ENCODE peak calls at places on chromosomes 3 and 15, in five cellular contexts. One of them, this sample, is unnamed.

GRCh38 chr3:189688296-189688695 is 57.1 kb downstream of the TP63 start:
- DNase-seq in stimulated activated effector memory CD8-positive, alpha-beta T cell treated with anti-CD3 and anti-CD28 coated beads, Interleukin-12 subunit alpha, Interleukin-12 subunit beta, amount 100 ng/mL, for 72 hours: no peak
- DNase-seq in NT2/D1: no peak
- DNase-seq in hippocampal formation: no peak
- DNase-seq in NCI-H774: no peak
- DNase-seq in this sample: no peak

GRCh38 chr3:68866157-68866556 is 66.2 kb downstream of the TAFA4 start:
- DNase-seq in stimulated activated effector memory CD8-positive, alpha-beta T cell treated with anti-CD3 and anti-CD28 coated beads, Interleukin-12 subunit alpha, Interleukin-12 subunit beta, amount 100 ng/mL, for 72 hours: no peak
- DNase-seq in NT2/D1: no peak
- DNase-seq in hippocampal formation: no peak
- DNase-seq in NCI-H774: no peak
- DNase-seq in this sample: peak; percentile 52

GRCh38 chr3:168249048-168249538 is 153.4 kb upstream of the GOLIM4 start:
- DNase-seq in stimulated activated effector memory CD8-positive, alpha-beta T cell treated with anti-CD3 and anti-CD28 coated beads, Interleukin-12 subunit alpha, Interleukin-12 subunit beta, amount 100 ng/mL, for 72 hours: no peak
- DNase-seq in NT2/D1: no peak
- DNase-seq in hippocampal formation: no peak
- DNase-seq in NCI-H774: peak; percentile 65
- DNase-seq in this sample: no peak

GRCh38 chr15:59999558-60000112 is 4.5 kb upstream of the FOXB1 start:
- DNase-seq in stimulated activated effector memory CD8-positive, alpha-beta T cell treated with anti-CD3 and anti-CD28 coated beads, Interleukin-12 subunit alpha, Interleukin-12 subunit beta, amount 100 ng/mL, for 72 hours: no peak
- DNase-seq in NT2/D1: no peak
- DNase-seq in hippocampal formation: no peak
- DNase-seq in NCI-H774: peak; percentile 14
- DNase-seq in this sample: no peak

GRCh38 chr3:32414527-32415202 is 23.0 kb downstream of the CMTM7 start:
- DNase-seq in stimulated activated effector memory CD8-positive, alpha-beta T cell treated with anti-CD3 and anti-CD28 coated beads, Interleukin-12 subunit alpha, Interleukin-12 subunit beta, amount 100 ng/mL, for 72 hours: no peak
- DNase-seq in NT2/D1: no peak
- DNase-seq in hippocampal formation: no peak
- DNase-seq in NCI-H774: no peak
- DNase-seq in this sample: no peak

GRCh38 chr3:14374444-14374883 is 27.9 kb upstream of the SLC6A6 start:
- DNase-seq in stimulated activated effector memory CD8-positive, alpha-beta T cell treated with anti-CD3 and anti-CD28 coated beads, Interleukin-12 subunit alpha, Interleukin-12 subunit beta, amount 100 ng/mL, for 72 hours: no peak
- DNase-seq in NT2/D1: no peak
- DNase-seq in hippocampal formation: no peak
- DNase-seq in NCI-H774: no peak
- DNase-seq in this sample: no peak

GRCh38 chr3:1190576-1190975 is 97.8 kb downstream of the CNTN6 start:
- DNase-seq in stimulated activated effector memory CD8-positive, alpha-beta T cell treated with anti-CD3 and anti-CD28 coated beads, Interleukin-12 subunit alpha, Interleukin-12 subunit beta, amount 100 ng/mL, for 72 hours: no peak
- DNase-seq in NT2/D1: no peak
- DNase-seq in hippocampal formation: no peak
- DNase-seq in NCI-H774: no peak
- DNase-seq in this sample: no peak

GRCh38 chr3:66336358-66336766 is 115.6 kb downstream of the SLC25A26 start:
- DNase-seq in stimulated activated effector memory CD8-positive, alpha-beta T cell treated with anti-CD3 and anti-CD28 coated beads, Interleukin-12 subunit alpha, Interleukin-12 subunit beta, amount 100 ng/mL, for 72 hours: no peak
- DNase-seq in NT2/D1: no peak
- DNase-seq in hippocampal formation: no peak
- DNase-seq in NCI-H774: no peak
- DNase-seq in this sample: no peak

GRCh38 chr3:108407858-108408257 is 102.5 kb downstream of the MYH15 start:
- DNase-seq in stimulated activated effector memory CD8-positive, alpha-beta T cell treated with anti-CD3 and anti-CD28 coated beads, Interleukin-12 subunit alpha, Interleukin-12 subunit beta, amount 100 ng/mL, for 72 hours: no peak
- DNase-seq in NT2/D1: no peak
- DNase-seq in hippocampal formation: no peak
- DNase-seq in NCI-H774: no peak
- DNase-seq in this sample: no peak

GRCh38 chr3:47003461-47004368 is 24.2 kb downstream of the NBEAL2 start:
- DNase-seq in stimulated activated effector memory CD8-positive, alpha-beta T cell treated with anti-CD3 and anti-CD28 coated beads, Interleukin-12 subunit alpha, Interleukin-12 subunit beta, amount 100 ng/mL, for 72 hours: no peak
- DNase-seq in NT2/D1: no peak
- DNase-seq in hippocampal formation: no peak
- DNase-seq in NCI-H774: no peak
- DNase-seq in this sample: no peak

GRCh38 chr15:79539426-79539825 is 107.3 kb downstream of the MINAR1 start:
- DNase-seq in stimulated activated effector memory CD8-positive, alpha-beta T cell treated with anti-CD3 and anti-CD28 coated beads, Interleukin-12 subunit alpha, Interleukin-12 subunit beta, amount 100 ng/mL, for 72 hours: no peak
- DNase-seq in NT2/D1: no peak
- DNase-seq in hippocampal formation: no peak
- DNase-seq in NCI-H774: no peak
- DNase-seq in this sample: no peak

GRCh38 chr15:71808311-71809020 is 1.9 kb upstream of the NR2E3 start:
- DNase-seq in stimulated activated effector memory CD8-positive, alpha-beta T cell treated with anti-CD3 and anti-CD28 coated beads, Interleukin-12 subunit alpha, Interleukin-12 subunit beta, amount 100 ng/mL, for 72 hours: no peak
- DNase-seq in NT2/D1: no peak
- DNase-seq in hippocampal formation: no peak
- DNase-seq in NCI-H774: no peak
- DNase-seq in this sample: no peak

This sample was measured in GM23338.